ENCODE peak calls at places on chromosomes 11 and 22, in four cellular contexts. U, X, W and A are unnamed samples.

GRCh38 chr11:78560066-78560597 is 14.5 kb downstream of the NARS2 start:
- DNase-seq in U (no peak), X (no peak), W (no peak), A (no peak)

GRCh38 chr22:36148411-36148810 is 12.1 kb downstream of the APOL3 start:
- DNase-seq in U (no peak), X (no peak), W (no peak), A (no peak)

GRCh38 chr11:122045181-122045586 is 70.8 kb downstream of the BLID start:
- DNase-seq in U (peak), X (peak), W (peak), A (no peak)

GRCh38 chr11:33064033-33064825 is 24.9 kb downstream of the TCP11L1 start:
- DNase-seq in U (no peak), X (no peak), W (no peak), A (no peak)

GRCh38 chr11:71940561-71941219 is 11.8 kb downstream of the RNF121 start:
- DNase-seq in U (no peak), X (no peak), W (no peak), A (no peak)

GRCh38 chr11:61071208-61071681 is 31.0 kb upstream of the CD5 start:
- DNase-seq in U (no peak), X (no peak), W (no peak), A (no peak)

GRCh38 chr11:10076458-10077141 is 217.4 kb downstream of the SBF2 start:
- DNase-seq in U (no peak), X (peak), W (peak), A (peak)

GRCh38 chr22:38927033-38927789 is 30.2 kb upstream of the APOBEC3A start:
- DNase-seq in U (no peak), X (no peak), W (peak), A (peak)

GRCh38 chr11:61553373-61554171 is 27.3 kb downstream of the SYT7 start:
- DNase-seq in U (no peak), X (no peak), W (no peak), A (peak)